ENCODE peak calls at places on chromosomes 5 and 9, in six cellular contexts. V, M, Y, T, Z and C are unnamed samples.

GRCh38 chr9:4375424-4376195 is 75.7 kb upstream of the GLIS3 start:
- DNase-seq in V (no peak), M (no peak), Y (peak), T (no peak), Z (no peak), C (no peak)

GRCh38 chr5:159440235-159440634 is 109.9 kb upstream of the IL12B start:
- DNase-seq in V (no peak), M (no peak), Y (no peak), T (no peak), Z (no peak), C (no peak)

GRCh38 chr9:136527131-136527530 is 18.7 kb downstream of the NOTCH1 start:
- DNase-seq in V (no peak), M (no peak), Y (no peak), T (no peak), Z (no peak), C (no peak)

GRCh38 chr9:125748511-125749099 is 1.4 kb downstream of the PBX3 start:
- DNase-seq in V (no peak), M (peak), Y (no peak), T (no peak), Z (no peak), C (no peak)

GRCh38 chr5:170633235-170634041 is 129.6 kb downstream of the KCNIP1 start:
- DNase-seq in V (no peak), M (no peak), Y (peak), T (peak), Z (peak), C (no peak)

GRCh38 chr5:139272471-139273321 is 20.8 kb upstream of the MATR3 start:
- DNase-seq in V (no peak), M (no peak), Y (no peak), T (no peak), Z (peak), C (no peak)

GRCh38 chr9:136784249-136784996 is 6.7 kb upstream of the TMEM141 start:
- DNase-seq in V (no peak), M (no peak), Y (peak), T (no peak), Z (no peak), C (no peak)

GRCh38 chr5:164540174-164540573 is 1034.8 kb downstream of the MAT2B start:
- DNase-seq in V (no peak), M (no peak), Y (no peak), T (no peak), Z (no peak), C (no peak)

DNA sequence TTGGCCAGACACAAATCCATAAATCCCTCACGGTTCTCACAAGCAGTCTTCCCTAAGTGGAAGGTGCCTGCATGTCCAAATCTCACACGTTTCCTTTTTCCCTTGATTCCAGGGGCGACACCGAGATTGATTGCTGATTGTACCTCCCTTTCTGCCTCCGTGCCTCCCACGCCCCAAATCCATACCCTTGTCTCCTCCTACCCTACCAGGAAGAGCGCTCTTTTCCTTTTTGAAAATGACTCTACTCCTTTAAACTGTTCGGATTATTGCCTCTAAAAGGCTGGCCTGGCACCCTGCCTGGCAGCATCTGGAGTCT is 4.5 kb downstream of the STC2 start:
- DNase-seq in V (no peak), M (no peak), Y (no peak), T (no peak), Z (no peak), C (no peak)
- TF ChIP-seq POLR2A in V (no peak), M (no peak), Y (no peak), T (no peak), Z (no peak), C (no peak)

GRCh38 chr9:97518909-97519307 is 17.4 kb downstream of the TMOD1 start:
- DNase-seq in V (peak), M (no peak), Y (no peak), T (peak), Z (peak), C (no peak)
- TF ChIP-seq POLR2AphosphoS5 in V (peak), M (peak), Y (no peak), T (peak), Z (peak), C (no peak)

DNA sequence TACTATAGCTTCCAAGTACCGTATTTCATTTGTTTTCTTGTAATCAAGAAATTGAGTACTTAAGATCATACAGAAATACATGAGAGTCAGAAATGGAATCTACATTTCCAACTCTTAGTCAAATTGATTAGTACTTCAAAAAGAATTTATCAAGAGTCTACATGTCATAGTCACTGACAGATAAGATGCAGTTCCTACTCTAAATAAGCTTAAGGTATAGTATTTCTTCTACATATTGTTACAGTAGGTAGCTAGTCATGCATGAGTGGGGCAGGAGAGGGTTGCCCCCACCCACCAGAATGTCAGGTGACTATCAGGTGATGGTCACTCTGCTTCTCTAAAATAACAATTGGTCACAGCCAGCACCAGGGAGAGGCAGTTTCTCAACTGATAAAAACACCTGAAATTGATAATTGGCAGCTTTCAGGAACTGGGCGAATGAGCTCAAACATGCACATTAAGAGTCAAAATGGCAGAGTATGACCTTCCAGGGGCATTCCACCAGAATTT is 2.9 kb downstream of the BAAT start:
- DNase-seq in V (no peak), M (no peak), Y (no peak), T (no peak), Z (no peak), C (no peak)
- TF ChIP-seq POLR2A in V (no peak), M (no peak), Y (no peak), T (no peak), Z (no peak), C (no peak)

GRCh38 chr9:94867281-94867841 is 140.9 kb downstream of the AOPEP start:
- DNase-seq in V (peak), M (no peak), Y (peak), T (peak), Z (peak), C (no peak)
- TF ChIP-seq POLR2AphosphoS5 in V (peak), M (no peak), Y (no peak), T (no peak), Z (peak), C (no peak)

GRCh38 chr9:129333961-129334743 is 156.1 kb upstream of the IER5L start:
- DNase-seq in V (peak), M (peak), Y (peak), T (peak), Z (peak), C (no peak)

GRCh38 chr9:129336130-129336528 is 158.1 kb upstream of the IER5L start:
- DNase-seq in V (no peak), M (no peak), Y (no peak), T (no peak), Z (no peak), C (no peak)

GRCh38 chr9:129336601-129337286 is 158.7 kb upstream of the IER5L start:
- DNase-seq in V (peak), M (peak), Y (no peak), T (no peak), Z (peak), C (peak)

GRCh38 chr9:129334744-129335080 is 156.7 kb upstream of the IER5L start:
- DNase-seq in V (no peak), M (no peak), Y (no peak), T (no peak), Z (no peak), C (no peak)

GRCh38 chr9:129335456-129336129 is 157.5 kb upstream of the IER5L start:
- DNase-seq in V (peak), M (no peak), Y (no peak), T (peak), Z (no peak), C (no peak)
- TF ChIP-seq POLR2A in V (no peak), M (no peak), Y (no peak), T (no peak), Z (no peak), C (no peak)

DNA sequence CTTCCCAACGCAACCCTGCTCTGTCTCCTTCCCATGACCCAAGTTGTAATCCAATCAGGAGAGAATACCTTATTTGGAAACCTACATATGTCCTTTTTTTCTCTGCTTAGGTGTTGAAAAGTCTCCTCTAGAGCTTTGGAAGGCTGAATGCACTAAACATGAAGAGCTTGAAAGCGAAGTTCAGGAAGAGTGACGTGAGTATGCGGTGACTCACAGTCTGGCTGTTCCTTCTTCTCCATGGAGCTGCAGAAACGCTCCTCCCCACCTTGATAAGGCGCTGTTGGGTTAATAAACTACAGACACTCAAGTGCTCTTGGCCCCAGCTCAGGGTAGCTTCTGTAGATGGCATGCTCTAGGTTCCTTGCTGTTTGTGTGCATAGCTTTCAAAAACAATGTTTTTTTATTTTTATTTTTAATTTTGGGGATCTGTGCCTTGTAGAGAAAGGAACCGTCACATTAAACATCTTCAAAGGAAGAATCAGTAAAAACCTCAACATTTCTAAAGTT is 30.7 kb downstream of the RAI14 start:
- DNase-seq in V (peak), M (no peak), Y (peak), T (peak), Z (peak), C (no peak)
- TF ChIP-seq POLR2AphosphoS5 in V (peak), M (peak), Y (peak), T (peak), Z (peak), C (no peak)

GRCh38 chr9:127929044-127929979 is 1.3 kb downstream of the PIP5KL1 start:
- DNase-seq in V (no peak), M (peak), Y (no peak), T (no peak), Z (no peak), C (no peak)
- TF ChIP-seq POLR2A in V (no peak), M (no peak), Y (peak), T (no peak), Z (no peak), C (no peak)

GRCh38 chr9:72952914-72953313 is at the start of gene ALDH1A1:
- DNase-seq in V (peak), M (no peak), Y (no peak), T (no peak), Z (peak), C (no peak)
- TF ChIP-seq POLR2AphosphoS5 in V (peak), M (no peak), Y (no peak), T (peak), Z (peak), C (no peak)

GRCh38 chr9:130040901-130041647 is 1.9 kb downstream of the FNBP1 start:
- DNase-seq in V (no peak), M (no peak), Y (no peak), T (peak), Z (no peak), C (no peak)

GRCh38 chr9:130042406-130042930 is 521 bp downstream of the FNBP1 start:
- DNase-seq in V (peak), M (peak), Y (no peak), T (peak), Z (peak), C (no peak)

GRCh38 chr9:130041648-130042405 is 1.2 kb downstream of the FNBP1 start:
- DNase-seq in V (no peak), M (no peak), Y (no peak), T (peak), Z (no peak), C (no peak)

GRCh38 chr9:130042931-130043653 is at the start of gene FNBP1:
- DNase-seq in V (peak), M (peak), Y (no peak), T (peak), Z (peak), C (peak)

DNA sequence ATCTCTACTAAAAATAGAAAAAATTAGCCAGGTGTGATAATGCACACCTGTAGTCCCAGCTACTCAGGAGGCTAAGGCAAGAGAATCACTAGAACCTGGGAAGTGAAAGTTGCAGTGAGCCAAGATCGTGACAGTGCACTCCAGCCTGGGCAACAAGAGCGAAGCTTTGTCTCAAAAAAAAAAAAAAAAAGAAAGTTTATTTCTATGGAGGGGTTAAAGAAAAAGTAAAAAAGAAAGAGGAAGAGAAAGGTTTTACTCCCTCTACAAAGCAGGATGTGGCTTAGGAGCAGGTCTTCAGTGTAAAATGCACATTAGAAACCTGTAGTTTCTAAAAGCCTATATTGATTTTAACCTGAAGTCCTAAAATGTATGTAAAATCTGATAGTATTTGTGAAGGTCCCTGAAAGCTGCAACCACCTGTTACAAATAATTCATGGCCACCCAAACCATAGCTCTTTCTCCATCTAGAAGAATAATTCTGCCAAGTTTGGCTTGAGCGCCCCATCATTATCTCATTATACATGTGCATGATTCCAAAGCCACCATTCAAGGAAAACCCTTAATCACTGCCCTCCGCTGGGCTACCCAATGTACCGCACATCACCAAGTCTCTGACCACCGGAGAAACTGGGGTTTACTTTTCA is 3.4 kb downstream of the FNBP1 start:
- DNase-seq in V (no peak), M (no peak), Y (no peak), T (no peak), Z (no peak), C (no peak)
- TF ChIP-seq POLR2A in V (no peak), M (no peak), Y (no peak), T (no peak), Z (no peak), C (no peak)

GRCh38 chr9:133141833-133142594 is 21.0 kb upstream of the RALGDS start:
- DNase-seq in V (peak), M (peak), Y (no peak), T (peak), Z (peak), C (peak)
- TF ChIP-seq POLR2AphosphoS5 in V (peak), M (no peak), Y (no peak), T (no peak), Z (no peak), C (peak)